ENCODE peak calls at places on chromosomes 16 and 17, in ten cellular contexts. One of them, this sample, is unnamed.

GRCh38 chr16:58448890-58449289 is 51.1 kb upstream of the NDRG4 start:
- DNase-seq in central memory CD4-positive, alpha-beta T cell: no peak
- DNase-seq in IMR-90: no peak
- DNase-seq in stimulated activated CD4-positive, alpha-beta T cell treated with anti-CD3 and anti-CD28 coated beads, Interleukin-1b, Interleukin-23, amount 100 ng/mL, for 24 hours: no peak
- DNase-seq in frontal cortex: no peak
- DNase-seq in psoas muscle: no peak
- DNase-seq in HS-5: no peak
- DNase-seq in GM04503: no peak
- DNase-seq in activated CD4-positive, alpha-beta T cell treated with anti-CD3 and anti-CD28 coated beads for 48 hours: no peak
- DNase-seq in stimulated activated effector memory CD8-positive, alpha-beta T cell treated with anti-CD3 and anti-CD28 coated beads, Interleukin-12 subunit alpha, Interleukin-12 subunit beta, amount 100 ng/mL, for 72 hours: no peak
- DNase-seq in this sample: no peak

GRCh38 chr16:25855063-25855462 is 163.3 kb downstream of the HS3ST4 start:
- DNase-seq in HS-5: no peak
- DNase-seq in IMR-90: no peak
- DNase-seq in stimulated activated effector memory CD8-positive, alpha-beta T cell treated with anti-CD3 and anti-CD28 coated beads, Interleukin-12 subunit alpha, Interleukin-12 subunit beta, amount 100 ng/mL, for 72 hours: no peak
- DNase-seq in psoas muscle: no peak
- DNase-seq in frontal cortex: no peak
- DNase-seq in central memory CD4-positive, alpha-beta T cell: no peak
- DNase-seq in activated CD4-positive, alpha-beta T cell treated with anti-CD3 and anti-CD28 coated beads for 48 hours: no peak
- DNase-seq in stimulated activated CD4-positive, alpha-beta T cell treated with anti-CD3 and anti-CD28 coated beads, Interleukin-1b, Interleukin-23, amount 100 ng/mL, for 24 hours: no peak
- DNase-seq in GM04503: no peak
- DNase-seq in this sample: no peak

GRCh38 chr17:81927653-81928496 is at the start of gene MAFG:
- DNase-seq in central memory CD4-positive, alpha-beta T cell: peak
- DNase-seq in stimulated activated effector memory CD8-positive, alpha-beta T cell treated with anti-CD3 and anti-CD28 coated beads, Interleukin-12 subunit alpha, Interleukin-12 subunit beta, amount 100 ng/mL, for 72 hours: peak
- DNase-seq in stimulated activated CD4-positive, alpha-beta T cell treated with anti-CD3 and anti-CD28 coated beads, Interleukin-1b, Interleukin-23, amount 100 ng/mL, for 24 hours: peak
- DNase-seq in IMR-90: peak
- DNase-seq in GM04503: no peak
- DNase-seq in psoas muscle: peak
- DNase-seq in activated CD4-positive, alpha-beta T cell treated with anti-CD3 and anti-CD28 coated beads for 48 hours: peak
- DNase-seq in HS-5: peak
- DNase-seq in frontal cortex: peak
- DNase-seq in this sample: peak

GRCh38 chr17:56284501-56284900 is 131.2 kb downstream of the ANKFN1 start:
- DNase-seq in HS-5: no peak
- DNase-seq in central memory CD4-positive, alpha-beta T cell: no peak
- DNase-seq in GM04503: no peak
- DNase-seq in psoas muscle: no peak
- DNase-seq in IMR-90: no peak
- DNase-seq in frontal cortex: no peak
- DNase-seq in activated CD4-positive, alpha-beta T cell treated with anti-CD3 and anti-CD28 coated beads for 48 hours: no peak
- DNase-seq in stimulated activated CD4-positive, alpha-beta T cell treated with anti-CD3 and anti-CD28 coated beads, Interleukin-1b, Interleukin-23, amount 100 ng/mL, for 24 hours: no peak
- DNase-seq in stimulated activated effector memory CD8-positive, alpha-beta T cell treated with anti-CD3 and anti-CD28 coated beads, Interleukin-12 subunit alpha, Interleukin-12 subunit beta, amount 100 ng/mL, for 72 hours: no peak
- DNase-seq in this sample: no peak

GRCh38 chr17:8392274-8392673 is 5.4 kb downstream of the RNF222 start:
- DNase-seq in stimulated activated effector memory CD8-positive, alpha-beta T cell treated with anti-CD3 and anti-CD28 coated beads, Interleukin-12 subunit alpha, Interleukin-12 subunit beta, amount 100 ng/mL, for 72 hours: no peak
- DNase-seq in stimulated activated CD4-positive, alpha-beta T cell treated with anti-CD3 and anti-CD28 coated beads, Interleukin-1b, Interleukin-23, amount 100 ng/mL, for 24 hours: no peak
- DNase-seq in IMR-90: no peak
- DNase-seq in frontal cortex: no peak
- DNase-seq in GM04503: no peak
- DNase-seq in central memory CD4-positive, alpha-beta T cell: no peak
- DNase-seq in activated CD4-positive, alpha-beta T cell treated with anti-CD3 and anti-CD28 coated beads for 48 hours: no peak
- DNase-seq in psoas muscle: no peak
- DNase-seq in HS-5: no peak
- DNase-seq in this sample: no peak

GRCh38 chr17:75645889-75646625 is 12.8 kb downstream of the SMIM5 start:
- DNase-seq in stimulated activated CD4-positive, alpha-beta T cell treated with anti-CD3 and anti-CD28 coated beads, Interleukin-1b, Interleukin-23, amount 100 ng/mL, for 24 hours: no peak
- DNase-seq in HS-5: no peak
- DNase-seq in stimulated activated effector memory CD8-positive, alpha-beta T cell treated with anti-CD3 and anti-CD28 coated beads, Interleukin-12 subunit alpha, Interleukin-12 subunit beta, amount 100 ng/mL, for 72 hours: no peak
- DNase-seq in IMR-90: no peak
- DNase-seq in psoas muscle: no peak
- DNase-seq in GM04503: no peak
- DNase-seq in frontal cortex: peak
- DNase-seq in activated CD4-positive, alpha-beta T cell treated with anti-CD3 and anti-CD28 coated beads for 48 hours: no peak
- DNase-seq in central memory CD4-positive, alpha-beta T cell: no peak
- DNase-seq in this sample: no peak

GRCh38 chr16:19118938-19119431 is 5.2 kb downstream of the ITPRIPL2 start:
- DNase-seq in stimulated activated CD4-positive, alpha-beta T cell treated with anti-CD3 and anti-CD28 coated beads, Interleukin-1b, Interleukin-23, amount 100 ng/mL, for 24 hours: peak
- DNase-seq in GM04503: peak
- DNase-seq in central memory CD4-positive, alpha-beta T cell: no peak
- DNase-seq in psoas muscle: no peak
- DNase-seq in activated CD4-positive, alpha-beta T cell treated with anti-CD3 and anti-CD28 coated beads for 48 hours: peak
- DNase-seq in HS-5: peak
- DNase-seq in IMR-90: peak
- DNase-seq in stimulated activated effector memory CD8-positive, alpha-beta T cell treated with anti-CD3 and anti-CD28 coated beads, Interleukin-12 subunit alpha, Interleukin-12 subunit beta, amount 100 ng/mL, for 72 hours: no peak
- DNase-seq in frontal cortex: peak
- DNase-seq in this sample: no peak

GRCh38 chr17:16083223-16083622 is 83.6 kb downstream of the TTC19 start:
- DNase-seq in stimulated activated effector memory CD8-positive, alpha-beta T cell treated with anti-CD3 and anti-CD28 coated beads, Interleukin-12 subunit alpha, Interleukin-12 subunit beta, amount 100 ng/mL, for 72 hours: no peak
- DNase-seq in activated CD4-positive, alpha-beta T cell treated with anti-CD3 and anti-CD28 coated beads for 48 hours: no peak
- DNase-seq in psoas muscle: no peak
- DNase-seq in stimulated activated CD4-positive, alpha-beta T cell treated with anti-CD3 and anti-CD28 coated beads, Interleukin-1b, Interleukin-23, amount 100 ng/mL, for 24 hours: no peak
- DNase-seq in central memory CD4-positive, alpha-beta T cell: no peak
- DNase-seq in frontal cortex: no peak
- DNase-seq in HS-5: no peak
- DNase-seq in IMR-90: no peak
- DNase-seq in GM04503: no peak
- DNase-seq in this sample: no peak

GRCh38 chr17:73393962-73394361 is 82.2 kb upstream of the CDC42EP4 start:
- DNase-seq in psoas muscle: no peak
- DNase-seq in GM04503: no peak
- DNase-seq in central memory CD4-positive, alpha-beta T cell: no peak
- DNase-seq in HS-5: no peak
- DNase-seq in frontal cortex: peak
- DNase-seq in stimulated activated effector memory CD8-positive, alpha-beta T cell treated with anti-CD3 and anti-CD28 coated beads, Interleukin-12 subunit alpha, Interleukin-12 subunit beta, amount 100 ng/mL, for 72 hours: no peak
- DNase-seq in activated CD4-positive, alpha-beta T cell treated with anti-CD3 and anti-CD28 coated beads for 48 hours: peak
- DNase-seq in stimulated activated CD4-positive, alpha-beta T cell treated with anti-CD3 and anti-CD28 coated beads, Interleukin-1b, Interleukin-23, amount 100 ng/mL, for 24 hours: no peak
- DNase-seq in IMR-90: peak
- DNase-seq in this sample: no peak

GRCh38 chr16:17668411-17668810 is 197.7 kb upstream of the XYLT1 start:
- DNase-seq in HS-5: no peak
- DNase-seq in psoas muscle: no peak
- DNase-seq in GM04503: no peak
- DNase-seq in central memory CD4-positive, alpha-beta T cell: no peak
- DNase-seq in stimulated activated effector memory CD8-positive, alpha-beta T cell treated with anti-CD3 and anti-CD28 coated beads, Interleukin-12 subunit alpha, Interleukin-12 subunit beta, amount 100 ng/mL, for 72 hours: no peak
- DNase-seq in stimulated activated CD4-positive, alpha-beta T cell treated with anti-CD3 and anti-CD28 coated beads, Interleukin-1b, Interleukin-23, amount 100 ng/mL, for 24 hours: no peak
- DNase-seq in activated CD4-positive, alpha-beta T cell treated with anti-CD3 and anti-CD28 coated beads for 48 hours: no peak
- DNase-seq in frontal cortex: no peak
- DNase-seq in IMR-90: no peak
- DNase-seq in this sample: no peak

GRCh38 chr17:29442451-29442850 is 52.3 kb downstream of the TAOK1 start:
- DNase-seq in GM04503: no peak
- DNase-seq in activated CD4-positive, alpha-beta T cell treated with anti-CD3 and anti-CD28 coated beads for 48 hours: no peak
- DNase-seq in stimulated activated CD4-positive, alpha-beta T cell treated with anti-CD3 and anti-CD28 coated beads, Interleukin-1b, Interleukin-23, amount 100 ng/mL, for 24 hours: no peak
- DNase-seq in central memory CD4-positive, alpha-beta T cell: no peak
- DNase-seq in frontal cortex: no peak
- DNase-seq in psoas muscle: no peak
- DNase-seq in HS-5: no peak
- DNase-seq in IMR-90: no peak
- DNase-seq in stimulated activated effector memory CD8-positive, alpha-beta T cell treated with anti-CD3 and anti-CD28 coated beads, Interleukin-12 subunit alpha, Interleukin-12 subunit beta, amount 100 ng/mL, for 72 hours: no peak
- DNase-seq in this sample: no peak

GRCh38 chr17:76452646-76453430 is at the start of gene UBE2O:
- DNase-seq in HS-5: no peak
- DNase-seq in central memory CD4-positive, alpha-beta T cell: peak
- DNase-seq in stimulated activated effector memory CD8-positive, alpha-beta T cell treated with anti-CD3 and anti-CD28 coated beads, Interleukin-12 subunit alpha, Interleukin-12 subunit beta, amount 100 ng/mL, for 72 hours: peak
- DNase-seq in frontal cortex: peak
- DNase-seq in stimulated activated CD4-positive, alpha-beta T cell treated with anti-CD3 and anti-CD28 coated beads, Interleukin-1b, Interleukin-23, amount 100 ng/mL, for 24 hours: peak
- DNase-seq in activated CD4-positive, alpha-beta T cell treated with anti-CD3 and anti-CD28 coated beads for 48 hours: peak
- DNase-seq in GM04503: no peak
- DNase-seq in IMR-90: peak
- DNase-seq in psoas muscle: peak
- DNase-seq in this sample: peak

GRCh38 chr16:89410794-89411309 is 79.5 kb downstream of the ANKRD11 start:
- DNase-seq in stimulated activated effector memory CD8-positive, alpha-beta T cell treated with anti-CD3 and anti-CD28 coated beads, Interleukin-12 subunit alpha, Interleukin-12 subunit beta, amount 100 ng/mL, for 72 hours: no peak
- DNase-seq in GM04503: peak
- DNase-seq in psoas muscle: peak
- DNase-seq in stimulated activated CD4-positive, alpha-beta T cell treated with anti-CD3 and anti-CD28 coated beads, Interleukin-1b, Interleukin-23, amount 100 ng/mL, for 24 hours: no peak
- DNase-seq in central memory CD4-positive, alpha-beta T cell: peak
- DNase-seq in IMR-90: peak
- DNase-seq in HS-5: no peak
- DNase-seq in frontal cortex: peak
- DNase-seq in activated CD4-positive, alpha-beta T cell treated with anti-CD3 and anti-CD28 coated beads for 48 hours: peak
- DNase-seq in this sample: no peak

GRCh38 chr17:81298325-81298990 is 3.4 kb upstream of the SLC38A10 start:
- DNase-seq in IMR-90: no peak
- DNase-seq in stimulated activated CD4-positive, alpha-beta T cell treated with anti-CD3 and anti-CD28 coated beads, Interleukin-1b, Interleukin-23, amount 100 ng/mL, for 24 hours: no peak
- DNase-seq in GM04503: no peak
- DNase-seq in activated CD4-positive, alpha-beta T cell treated with anti-CD3 and anti-CD28 coated beads for 48 hours: no peak
- DNase-seq in stimulated activated effector memory CD8-positive, alpha-beta T cell treated with anti-CD3 and anti-CD28 coated beads, Interleukin-12 subunit alpha, Interleukin-12 subunit beta, amount 100 ng/mL, for 72 hours: no peak
- DNase-seq in psoas muscle: no peak
- DNase-seq in HS-5: no peak
- DNase-seq in central memory CD4-positive, alpha-beta T cell: no peak
- DNase-seq in frontal cortex: no peak
- DNase-seq in this sample: no peak

GRCh38 chr17:57612202-57613071 is 132.7 kb downstream of the CCDC182 start:
- DNase-seq in central memory CD4-positive, alpha-beta T cell: peak
- DNase-seq in stimulated activated CD4-positive, alpha-beta T cell treated with anti-CD3 and anti-CD28 coated beads, Interleukin-1b, Interleukin-23, amount 100 ng/mL, for 24 hours: no peak
- DNase-seq in GM04503: no peak
- DNase-seq in psoas muscle: peak
- DNase-seq in stimulated activated effector memory CD8-positive, alpha-beta T cell treated with anti-CD3 and anti-CD28 coated beads, Interleukin-12 subunit alpha, Interleukin-12 subunit beta, amount 100 ng/mL, for 72 hours: no peak
- DNase-seq in frontal cortex: no peak
- DNase-seq in activated CD4-positive, alpha-beta T cell treated with anti-CD3 and anti-CD28 coated beads for 48 hours: no peak
- DNase-seq in IMR-90: no peak
- DNase-seq in HS-5: no peak
- DNase-seq in this sample: no peak

GRCh38 chr17:41625602-41626001 is 1.2 kb upstream of the KRT17 start:
- DNase-seq in activated CD4-positive, alpha-beta T cell treated with anti-CD3 and anti-CD28 coated beads for 48 hours: no peak
- DNase-seq in frontal cortex: no peak
- DNase-seq in GM04503: no peak
- DNase-seq in psoas muscle: peak
- DNase-seq in IMR-90: no peak
- DNase-seq in HS-5: no peak
- DNase-seq in central memory CD4-positive, alpha-beta T cell: no peak
- DNase-seq in stimulated activated CD4-positive, alpha-beta T cell treated with anti-CD3 and anti-CD28 coated beads, Interleukin-1b, Interleukin-23, amount 100 ng/mL, for 24 hours: no peak
- DNase-seq in stimulated activated effector memory CD8-positive, alpha-beta T cell treated with anti-CD3 and anti-CD28 coated beads, Interleukin-12 subunit alpha, Interleukin-12 subunit beta, amount 100 ng/mL, for 72 hours: no peak
- DNase-seq in this sample: no peak

GRCh38 chr17:57868007-57868774 is 18.3 kb upstream of the MRPS23 start:
- DNase-seq in stimulated activated effector memory CD8-positive, alpha-beta T cell treated with anti-CD3 and anti-CD28 coated beads, Interleukin-12 subunit alpha, Interleukin-12 subunit beta, amount 100 ng/mL, for 72 hours: no peak
- DNase-seq in activated CD4-positive, alpha-beta T cell treated with anti-CD3 and anti-CD28 coated beads for 48 hours: peak
- DNase-seq in central memory CD4-positive, alpha-beta T cell: no peak
- DNase-seq in HS-5: peak
- DNase-seq in IMR-90: peak
- DNase-seq in frontal cortex: peak
- DNase-seq in GM04503: peak
- DNase-seq in stimulated activated CD4-positive, alpha-beta T cell treated with anti-CD3 and anti-CD28 coated beads, Interleukin-1b, Interleukin-23, amount 100 ng/mL, for 24 hours: no peak
- DNase-seq in psoas muscle: peak
- DNase-seq in this sample: no peak

GRCh38 chr17:81034779-81035388 is at the start of gene BAIAP2:
- DNase-seq in psoas muscle: peak
- DNase-seq in stimulated activated effector memory CD8-positive, alpha-beta T cell treated with anti-CD3 and anti-CD28 coated beads, Interleukin-12 subunit alpha, Interleukin-12 subunit beta, amount 100 ng/mL, for 72 hours: peak
- DNase-seq in IMR-90: peak
- DNase-seq in HS-5: peak
- DNase-seq in activated CD4-positive, alpha-beta T cell treated with anti-CD3 and anti-CD28 coated beads for 48 hours: peak
- DNase-seq in stimulated activated CD4-positive, alpha-beta T cell treated with anti-CD3 and anti-CD28 coated beads, Interleukin-1b, Interleukin-23, amount 100 ng/mL, for 24 hours: peak
- DNase-seq in central memory CD4-positive, alpha-beta T cell: peak
- DNase-seq in frontal cortex: peak
- DNase-seq in GM04503: no peak
- DNase-seq in this sample: peak

GRCh38 chr16:391885-392335 is 5.1 kb upstream of the NME4 start:
- DNase-seq in central memory CD4-positive, alpha-beta T cell: peak
- DNase-seq in GM04503: no peak
- DNase-seq in psoas muscle: peak
- DNase-seq in activated CD4-positive, alpha-beta T cell treated with anti-CD3 and anti-CD28 coated beads for 48 hours: peak
- DNase-seq in frontal cortex: peak
- DNase-seq in IMR-90: peak
- DNase-seq in HS-5: no peak
- DNase-seq in stimulated activated CD4-positive, alpha-beta T cell treated with anti-CD3 and anti-CD28 coated beads, Interleukin-1b, Interleukin-23, amount 100 ng/mL, for 24 hours: peak
- DNase-seq in stimulated activated effector memory CD8-positive, alpha-beta T cell treated with anti-CD3 and anti-CD28 coated beads, Interleukin-12 subunit alpha, Interleukin-12 subunit beta, amount 100 ng/mL, for 72 hours: peak
- DNase-seq in this sample: peak

GRCh38 chr16:67910162-67910561 is 17.1 kb downstream of the PSKH1 start:
- DNase-seq in frontal cortex: peak
- DNase-seq in activated CD4-positive, alpha-beta T cell treated with anti-CD3 and anti-CD28 coated beads for 48 hours: peak
- DNase-seq in GM04503: no peak
- DNase-seq in stimulated activated effector memory CD8-positive, alpha-beta T cell treated with anti-CD3 and anti-CD28 coated beads, Interleukin-12 subunit alpha, Interleukin-12 subunit beta, amount 100 ng/mL, for 72 hours: no peak
- DNase-seq in psoas muscle: no peak
- DNase-seq in central memory CD4-positive, alpha-beta T cell: no peak
- DNase-seq in HS-5: no peak
- DNase-seq in stimulated activated CD4-positive, alpha-beta T cell treated with anti-CD3 and anti-CD28 coated beads, Interleukin-1b, Interleukin-23, amount 100 ng/mL, for 24 hours: no peak
- DNase-seq in IMR-90: peak
- DNase-seq in this sample: no peak

GRCh38 chr16:63157818-63158217 is 1121.6 kb upstream of the CDH8 start:
- DNase-seq in IMR-90: no peak
- DNase-seq in HS-5: no peak
- DNase-seq in psoas muscle: no peak
- DNase-seq in GM04503: no peak
- DNase-seq in frontal cortex: no peak
- DNase-seq in central memory CD4-positive, alpha-beta T cell: no peak
- DNase-seq in stimulated activated CD4-positive, alpha-beta T cell treated with anti-CD3 and anti-CD28 coated beads, Interleukin-1b, Interleukin-23, amount 100 ng/mL, for 24 hours: no peak
- DNase-seq in activated CD4-positive, alpha-beta T cell treated with anti-CD3 and anti-CD28 coated beads for 48 hours: no peak
- DNase-seq in stimulated activated effector memory CD8-positive, alpha-beta T cell treated with anti-CD3 and anti-CD28 coated beads, Interleukin-12 subunit alpha, Interleukin-12 subunit beta, amount 100 ng/mL, for 72 hours: no peak
- DNase-seq in this sample: no peak

GRCh38 chr16:80899804-80900592 is 95.6 kb upstream of the CDYL2 start:
- DNase-seq in frontal cortex: peak
- DNase-seq in GM04503: no peak
- DNase-seq in stimulated activated effector memory CD8-positive, alpha-beta T cell treated with anti-CD3 and anti-CD28 coated beads, Interleukin-12 subunit alpha, Interleukin-12 subunit beta, amount 100 ng/mL, for 72 hours: no peak
- DNase-seq in HS-5: peak
- DNase-seq in psoas muscle: peak
- DNase-seq in stimulated activated CD4-positive, alpha-beta T cell treated with anti-CD3 and anti-CD28 coated beads, Interleukin-1b, Interleukin-23, amount 100 ng/mL, for 24 hours: no peak
- DNase-seq in IMR-90: peak
- DNase-seq in central memory CD4-positive, alpha-beta T cell: no peak
- DNase-seq in activated CD4-positive, alpha-beta T cell treated with anti-CD3 and anti-CD28 coated beads for 48 hours: no peak
- DNase-seq in this sample: no peak

GRCh38 chr17:79836952-79837887 is 2.0 kb downstream of the CBX4 start:
- DNase-seq in stimulated activated CD4-positive, alpha-beta T cell treated with anti-CD3 and anti-CD28 coated beads, Interleukin-1b, Interleukin-23, amount 100 ng/mL, for 24 hours: no peak
- DNase-seq in IMR-90: peak
- DNase-seq in frontal cortex: no peak
- DNase-seq in stimulated activated effector memory CD8-positive, alpha-beta T cell treated with anti-CD3 and anti-CD28 coated beads, Interleukin-12 subunit alpha, Interleukin-12 subunit beta, amount 100 ng/mL, for 72 hours: no peak
- DNase-seq in psoas muscle: peak
- DNase-seq in HS-5: no peak
- DNase-seq in GM04503: no peak
- DNase-seq in activated CD4-positive, alpha-beta T cell treated with anti-CD3 and anti-CD28 coated beads for 48 hours: peak
- DNase-seq in central memory CD4-positive, alpha-beta T cell: no peak
- DNase-seq in this sample: no peak

GRCh38 chr16:25007284-25007984 is 7.7 kb downstream of the ARHGAP17 start:
- DNase-seq in psoas muscle: no peak
- DNase-seq in stimulated activated CD4-positive, alpha-beta T cell treated with anti-CD3 and anti-CD28 coated beads, Interleukin-1b, Interleukin-23, amount 100 ng/mL, for 24 hours: no peak
- DNase-seq in IMR-90: peak
- DNase-seq in activated CD4-positive, alpha-beta T cell treated with anti-CD3 and anti-CD28 coated beads for 48 hours: no peak
- DNase-seq in GM04503: no peak
- DNase-seq in frontal cortex: no peak
- DNase-seq in stimulated activated effector memory CD8-positive, alpha-beta T cell treated with anti-CD3 and anti-CD28 coated beads, Interleukin-12 subunit alpha, Interleukin-12 subunit beta, amount 100 ng/mL, for 72 hours: no peak
- DNase-seq in central memory CD4-positive, alpha-beta T cell: no peak
- DNase-seq in HS-5: no peak
- DNase-seq in this sample: no peak

GRCh38 chr17:59165933-59166342 is 10.4 kb downstream of the PRR11 start:
- DNase-seq in IMR-90: peak
- DNase-seq in GM04503: no peak
- DNase-seq in activated CD4-positive, alpha-beta T cell treated with anti-CD3 and anti-CD28 coated beads for 48 hours: peak
- DNase-seq in psoas muscle: no peak
- DNase-seq in stimulated activated CD4-positive, alpha-beta T cell treated with anti-CD3 and anti-CD28 coated beads, Interleukin-1b, Interleukin-23, amount 100 ng/mL, for 24 hours: no peak
- DNase-seq in frontal cortex: peak
- DNase-seq in central memory CD4-positive, alpha-beta T cell: peak
- DNase-seq in HS-5: no peak
- DNase-seq in stimulated activated effector memory CD8-positive, alpha-beta T cell treated with anti-CD3 and anti-CD28 coated beads, Interleukin-12 subunit alpha, Interleukin-12 subunit beta, amount 100 ng/mL, for 72 hours: peak
- DNase-seq in this sample: no peak

GRCh38 chr16:15440852-15441251 is 6.5 kb downstream of the BMERB1 start:
- DNase-seq in stimulated activated effector memory CD8-positive, alpha-beta T cell treated with anti-CD3 and anti-CD28 coated beads, Interleukin-12 subunit alpha, Interleukin-12 subunit beta, amount 100 ng/mL, for 72 hours: no peak
- DNase-seq in frontal cortex: no peak
- DNase-seq in psoas muscle: no peak
- DNase-seq in GM04503: no peak
- DNase-seq in activated CD4-positive, alpha-beta T cell treated with anti-CD3 and anti-CD28 coated beads for 48 hours: no peak
- DNase-seq in central memory CD4-positive, alpha-beta T cell: no peak
- DNase-seq in stimulated activated CD4-positive, alpha-beta T cell treated with anti-CD3 and anti-CD28 coated beads, Interleukin-1b, Interleukin-23, amount 100 ng/mL, for 24 hours: no peak
- DNase-seq in HS-5: no peak
- DNase-seq in IMR-90: peak
- DNase-seq in this sample: no peak

GRCh38 chr17:45775148-45775547 is 9.0 kb upstream of the CRHR1 start:
- DNase-seq in HS-5: no peak
- DNase-seq in central memory CD4-positive, alpha-beta T cell: no peak
- DNase-seq in psoas muscle: no peak
- DNase-seq in IMR-90: no peak
- DNase-seq in stimulated activated effector memory CD8-positive, alpha-beta T cell treated with anti-CD3 and anti-CD28 coated beads, Interleukin-12 subunit alpha, Interleukin-12 subunit beta, amount 100 ng/mL, for 72 hours: no peak
- DNase-seq in GM04503: no peak
- DNase-seq in stimulated activated CD4-positive, alpha-beta T cell treated with anti-CD3 and anti-CD28 coated beads, Interleukin-1b, Interleukin-23, amount 100 ng/mL, for 24 hours: no peak
- DNase-seq in frontal cortex: no peak
- DNase-seq in activated CD4-positive, alpha-beta T cell treated with anti-CD3 and anti-CD28 coated beads for 48 hours: no peak
- DNase-seq in this sample: no peak

GRCh38 chr17:62718420-62718819 is 89.7 kb downstream of the MARCHF10 start:
- DNase-seq in HS-5: no peak
- DNase-seq in IMR-90: peak
- DNase-seq in GM04503: no peak
- DNase-seq in stimulated activated CD4-positive, alpha-beta T cell treated with anti-CD3 and anti-CD28 coated beads, Interleukin-1b, Interleukin-23, amount 100 ng/mL, for 24 hours: no peak
- DNase-seq in activated CD4-positive, alpha-beta T cell treated with anti-CD3 and anti-CD28 coated beads for 48 hours: peak
- DNase-seq in frontal cortex: no peak
- DNase-seq in stimulated activated effector memory CD8-positive, alpha-beta T cell treated with anti-CD3 and anti-CD28 coated beads, Interleukin-12 subunit alpha, Interleukin-12 subunit beta, amount 100 ng/mL, for 72 hours: no peak
- DNase-seq in psoas muscle: no peak
- DNase-seq in central memory CD4-positive, alpha-beta T cell: no peak
- DNase-seq in this sample: no peak

This sample was measured in activated gamma-delta T cell.